ENCODE peak calls at places on chromosomes 2 and 18, in nine cellular contexts. H is stomach, F is HepG2, U is suprapubic skin, C is A549, D is transverse colon, T is ovary, R is GM12878, P is H1. V is an unnamed sample.

GRCh38 chr2:186546842-186547241 is 43.0 kb upstream of the ITGAV start:
- DNase-seq in H (no peak), F (no peak), U (no peak), C (no peak), D (no peak), T (no peak), R (no peak), P (no peak), V (no peak)

GRCh38 chr2:101125374-101125773 is 25.8 kb downstream of the TBC1D8 start:
- DNase-seq in H (no peak), F (peak; percentile 53), U (no peak), C (no peak), D (no peak), T (no peak), R (no peak), P (no peak), V (no peak)

GRCh38 chr2:219569041-219569440 is 2.3 kb downstream of the OBSL1 start:
- DNase-seq in H (no peak), F (no peak), U (no peak), C (no peak), D (no peak), T (no peak), R (no peak), P (no peak), V (no peak)

GRCh38 chr2:134668821-134669220 is 50.0 kb downstream of the TMEM163 start:
- DNase-seq in H (peak; percentile 40), F (no peak), U (no peak), C (no peak), D (peak; percentile 20), T (no peak), R (no peak), P (peak; percentile 33), V (no peak)

GRCh38 chr2:142642654-142643053 is 234.8 kb upstream of the KYNU start:
- DNase-seq in H (no peak), F (no peak), U (no peak), C (no peak), D (no peak), T (no peak), R (no peak), P (no peak), V (no peak)

GRCh38 chr2:71348302-71348701 is 16.7 kb downstream of the ZNF638 start:
- DNase-seq in H (no peak), F (peak; percentile 16), U (no peak), C (no peak), D (no peak), T (no peak), R (no peak), P (no peak), V (no peak)

GRCh38 chr2:231533777-231534125 is 3.5 kb upstream of the NMUR1 start:
- DNase-seq in H (no peak), F (no peak), U (no peak), C (no peak), D (no peak), T (no peak), R (no peak), P (no peak), V (no peak)

GRCh38 chr2:129797489-129798300 is 181.8 kb upstream of the RAB6C start:
- DNase-seq in H (no peak), F (no peak), U (no peak), C (no peak), D (no peak), T (no peak), R (no peak), P (no peak), V (no peak)

GRCh38 chr18:65477450-65477849 is 273.4 kb upstream of the CDH7 start:
- DNase-seq in H (no peak), F (no peak), U (no peak), C (no peak), D (no peak), T (no peak), R (no peak), P (no peak), V (no peak)

GRCh38 chr2:218332288-218332687 is 24.4 kb upstream of the CATIP start:
- DNase-seq in H (no peak), F (no peak), U (no peak), C (no peak), D (no peak), T (no peak), R (no peak), P (no peak), V (no peak)

GRCh38 chr2:84194906-84195644 is 264.0 kb downstream of the SUCLG1 start:
- DNase-seq in H (no peak), F (no peak), U (no peak), C (no peak), D (no peak), T (no peak), R (no peak), P (no peak), V (no peak)

GRCh38 chr18:23827681-23828080 is 138.4 kb downstream of the LAMA3 start:
- DNase-seq in H (no peak), F (no peak), U (no peak), C (no peak), D (no peak), T (no peak), R (no peak), P (no peak), V (no peak)

GRCh38 chr2:157443795-157444642 is at the start of gene CYTIP:
- DNase-seq in H (peak; percentile 57), F (no peak), U (no peak), C (no peak), D (peak; percentile 65), T (no peak), R (peak; percentile 91), P (no peak), V (no peak)

GRCh38 chr2:11446733-11447248 is 19.2 kb downstream of the E2F6 start:
- DNase-seq in H (peak; percentile 48), F (peak; percentile 75), U (no peak), C (peak; percentile 58), D (peak; percentile 48), T (peak; percentile 51), R (no peak), P (peak; percentile 85), V (no peak)

GRCh38 chr2:150280255-150280654 is 207.2 kb downstream of the RND3 start:
- DNase-seq in H (no peak), F (no peak), U (no peak), C (no peak), D (no peak), T (no peak), R (no peak), P (no peak), V (peak; percentile 21)

GRCh38 chr2:86522711-86523110 is 40.5 kb downstream of the CHMP3 start:
- DNase-seq in H (no peak), F (no peak), U (no peak), C (no peak), D (no peak), T (no peak), R (no peak), P (no peak), V (no peak)

GRCh38 chr2:204354442-204354856 is 190.8 kb upstream of the PARD3B start:
- DNase-seq in H (no peak), F (no peak), U (no peak), C (no peak), D (no peak), T (no peak), R (no peak), P (no peak), V (no peak)

GRCh38 chr18:66226782-66227181 is 377.1 kb downstream of the CDH19 start:
- DNase-seq in H (no peak), F (no peak), U (no peak), C (no peak), D (no peak), T (no peak), R (no peak), P (no peak), V (no peak)

GRCh38 chr2:9738062-9738717 is 105.1 kb upstream of the TAF1B start:
- DNase-seq in H (no peak), F (no peak), U (no peak), C (no peak), D (no peak), T (no peak), R (no peak), P (no peak), V (no peak)

GRCh38 chr2:9735335-9735734 is 104.5 kb upstream of the YWHAQ start:
- DNase-seq in H (no peak), F (no peak), U (no peak), C (no peak), D (no peak), T (no peak), R (no peak), P (no peak), V (no peak)

GRCh38 chr2:9738718-9739496 is 104.4 kb upstream of the TAF1B start:
- DNase-seq in H (no peak), F (no peak), U (no peak), C (no peak), D (peak; percentile 68), T (no peak), R (no peak), P (no peak), V (no peak)

GRCh38 chr2:9736008-9736407 is 105.2 kb upstream of the YWHAQ start:
- DNase-seq in H (no peak), F (no peak), U (no peak), C (no peak), D (no peak), T (no peak), R (no peak), P (no peak), V (no peak)

GRCh38 chr2:9737053-9737875 is 106.0 kb upstream of the TAF1B start:
- DNase-seq in H (no peak), F (peak; percentile 37), U (no peak), C (peak; percentile 26), D (no peak), T (no peak), R (no peak), P (no peak), V (no peak)
- TF ChIP-seq CTCF in H (no peak), F (peak; percentile 26), U (no peak), C (no peak), D (no peak), T (no peak), R (peak; percentile 21), P (peak; percentile 40), V (no peak)

GRCh38 chr2:9213477-9214051 is 7.0 kb downstream of the ASAP2 start:
- DNase-seq in H (no peak), F (no peak), U (no peak), C (no peak), D (no peak), T (no peak), R (no peak), P (no peak), V (no peak)
- H3K27ac ChIP-seq in H (peak overlapping the region; percentile 90), F (no peak overlapping the region), U (peak overlapping the region; percentile 57), C (no peak overlapping the region), D (peak overlapping the region; percentile 94), T (no peak overlapping the region), R (no peak overlapping the region), P (no peak overlapping the region), V (no peak overlapping the region)

GRCh38 chr18:72762505-72763122 is 105.2 kb downstream of the NETO1 start:
- DNase-seq in H (no peak), F (peak; percentile 62), U (no peak), C (peak; percentile 6), D (no peak), T (no peak), R (peak; percentile 12), P (no peak), V (peak; percentile 12)
- TF ChIP-seq EP300 in H (no peak), F (no peak), U (no peak), C (no peak), D (no peak), T (no peak), R (no peak), P (no peak), V (no peak)

DNA sequence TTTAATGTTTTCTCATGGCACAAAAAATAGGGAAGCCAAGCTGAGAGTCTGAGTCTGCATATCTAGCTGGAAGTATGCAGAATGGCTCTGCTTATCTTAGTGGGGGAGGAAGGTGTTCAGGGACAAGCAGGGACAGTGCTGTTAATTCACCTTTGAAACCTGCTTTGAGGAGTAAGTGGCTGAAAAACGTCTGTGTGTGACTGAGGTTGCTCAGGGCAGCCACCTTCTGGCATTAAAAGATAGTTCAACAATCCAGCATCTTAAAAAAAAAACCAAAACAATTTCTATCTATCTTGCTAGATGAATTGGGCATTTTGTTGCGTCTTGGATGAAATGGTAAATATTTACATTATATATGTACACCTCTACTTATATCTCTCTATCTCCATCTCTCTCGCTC is 2.0 kb upstream of the TRPM8 start:
- DNase-seq in H (no peak), F (no peak), U (no peak), C (peak; percentile 45), D (no peak), T (no peak), R (no peak), P (no peak), V (no peak)
- TF ChIP-seq CTCF in H (no peak), F (peak; percentile 22), U (no peak), C (peak; percentile 58), D (peak; percentile 9), T (no peak), R (peak; percentile 27), P (peak; percentile 29), V (no peak)